ENCODE peak calls at places on chromosome 11, in four cellular contexts. S, Q, A and U are unnamed samples.

GRCh38 chr11:102985850-102986249 is 30.3 kb upstream of the MMP13 start:
- DNase-seq in Q (no peak), A (no peak), S (no peak), U (no peak)

GRCh38 chr11:22787565-22788162 is 41.9 kb downstream of the SVIP start:
- DNase-seq in A (peak), Q (peak), S (peak), U (peak)

GRCh38 chr11:130786987-130787688 is 129.1 kb downstream of the SNX19 start:
- DNase-seq in S (peak), A (no peak), Q (no peak), U (peak)

GRCh38 chr11:65425105-65425970 is 2.7 kb downstream of the NEAT1 start:
- DNase-seq in A (no peak), S (peak), Q (no peak), U (peak)

GRCh38 chr11:59119826-59120225 is 12.8 kb downstream of the FAM111B start:
- DNase-seq in Q (no peak), A (no peak), S (no peak), U (no peak)

GRCh38 chr11:86218125-86219081 is 26.1 kb upstream of the EED start:
- DNase-seq in S (peak), A (peak), Q (peak), U (peak)

GRCh38 chr11:130585545-130585944 is 137.1 kb downstream of the ADAMTS15 start:
- DNase-seq in S (no peak), Q (peak), A (no peak), U (peak)

GRCh38 chr11:68579455-68579854 is 104.9 kb upstream of the GAL start:
- DNase-seq in S (peak), Q (no peak), A (no peak), U (no peak)

GRCh38 chr11:102914238-102915043 is 39.7 kb upstream of the MMP12 start:
- DNase-seq in S (peak), Q (peak), A (peak), U (peak)

GRCh38 chr11:113992459-113993105 is 17.7 kb downstream of the HTR3A start:
- DNase-seq in S (no peak), Q (no peak), A (no peak), U (no peak)

GRCh38 chr11:96412761-96413381 is 23.1 kb downstream of the JRKL start:
- DNase-seq in Q (no peak), S (no peak), A (no peak), U (no peak)

GRCh38 chr11:16153951-16154350 is 202.4 kb downstream of the SOX6 start:
- DNase-seq in S (no peak), A (no peak), Q (no peak), U (no peak)

GRCh38 chr11:131874070-131874469 is 503.7 kb downstream of the NTM start:
- DNase-seq in S (no peak), A (no peak), Q (no peak), U (no peak)

GRCh38 chr11:70606248-70606950 is 208.1 kb downstream of the CTTN start:
- DNase-seq in A (no peak), Q (no peak), S (no peak), U (no peak)

DNA sequence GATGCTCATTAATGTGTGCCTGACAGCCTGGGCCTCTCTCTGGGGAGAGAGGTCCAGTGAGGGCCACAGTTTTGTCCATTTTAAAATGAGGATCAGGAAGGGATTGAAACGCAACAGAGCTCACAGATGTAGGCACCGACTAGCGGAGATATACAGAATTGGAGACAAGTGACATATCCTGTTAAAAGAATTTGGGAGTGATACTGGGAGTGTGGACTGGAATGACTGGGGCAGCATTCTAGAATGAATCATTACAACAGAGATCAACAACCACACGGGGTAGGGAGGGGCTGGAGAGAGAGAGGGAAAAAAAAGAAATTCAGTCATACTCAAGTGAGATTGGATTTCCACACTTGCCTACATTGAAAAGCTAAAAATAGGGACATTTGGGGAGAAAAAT is 2.5 kb upstream of the NCAM1 start:
- DNase-seq in A (no peak), Q (no peak), S (no peak), U (peak)
- TF ChIP-seq CTCF in A (peak), Q (peak), S (no peak), U (peak)

GRCh38 chr11:6667733-6668374 is 12.2 kb upstream of the DCHS1 start:
- DNase-seq in Q (peak), A (peak), S (peak), U (peak)
- H3K4me3 ChIP-seq in Q (no peak), A (no peak), S (no peak), U (no peak)

GRCh38 chr11:119206512-119207299 is 567 bp downstream of the CBL start:
- DNase-seq in A (peak), S (no peak), Q (no peak), U (no peak)

GRCh38 chr11:119207607-119208006 is 1.5 kb downstream of the CBL start:
- DNase-seq in A (no peak), S (no peak), Q (no peak), U (no peak)

GRCh38 chr11:119209186-119209585 is 3.0 kb downstream of the CBL start:
- DNase-seq in Q (no peak), A (no peak), S (no peak), U (no peak)

GRCh38 chr11:119205574-119206511 is at the start of gene CBL:
- DNase-seq in A (peak), S (peak), Q (peak), U (peak)

DNA sequence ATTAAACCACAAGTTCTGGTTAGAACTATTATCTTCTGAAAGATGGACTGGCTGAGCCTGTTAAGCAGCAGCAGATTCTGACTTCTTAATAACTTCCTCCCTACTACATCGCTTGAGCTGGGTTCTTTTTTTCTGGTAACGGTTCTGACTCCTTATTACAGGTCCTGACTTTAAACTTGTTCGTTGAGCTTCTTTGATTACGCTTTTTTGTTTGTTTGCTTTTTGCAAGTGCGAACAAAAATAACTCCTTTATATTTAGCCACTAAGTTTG is 1.1 kb downstream of the CBL start:
- DNase-seq in Q (no peak), S (no peak), A (no peak), U (peak)
- TF ChIP-seq CTCF in Q (no peak), S (no peak), A (no peak), U (no peak)

DNA sequence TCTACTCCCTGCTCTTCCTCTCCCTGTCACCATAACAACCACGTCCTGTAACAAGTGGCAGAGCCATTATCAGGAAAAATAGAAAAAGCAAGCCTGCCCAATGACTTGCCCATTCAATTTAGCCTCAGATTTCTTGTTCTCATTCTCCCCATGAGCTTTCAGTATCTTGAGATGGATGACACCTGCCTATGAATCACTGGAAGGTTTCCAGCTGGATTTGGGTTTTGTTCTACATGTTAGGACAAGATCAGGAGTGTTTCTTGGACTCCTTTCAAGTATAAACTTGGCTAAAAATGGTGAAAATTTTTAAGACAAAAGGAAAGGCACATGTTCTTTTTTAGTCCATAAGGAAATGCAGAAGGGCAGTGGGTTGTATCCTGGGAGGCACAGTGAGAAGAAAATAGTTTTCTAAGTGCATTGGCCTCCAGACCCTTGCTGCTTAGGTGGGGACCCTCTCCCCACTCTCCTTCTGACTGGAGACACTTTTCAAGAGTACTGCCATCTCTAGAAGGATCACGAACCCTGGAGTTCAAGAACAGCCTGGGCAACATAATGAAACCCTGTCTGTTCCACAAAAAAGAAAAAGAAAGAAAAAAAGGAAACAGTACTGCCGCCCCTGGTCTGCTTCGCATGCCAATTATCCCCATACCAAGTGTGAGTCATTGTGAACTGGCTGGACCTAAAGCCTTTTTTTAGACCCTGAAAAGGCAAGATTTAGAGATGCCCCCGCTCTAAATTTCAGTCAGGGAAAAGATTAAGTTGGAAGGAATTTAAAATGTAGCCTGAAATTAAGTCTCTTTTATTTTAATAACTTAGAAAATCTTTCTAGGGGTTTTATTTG is 51.0 kb downstream of the MTNR1B start:
- DNase-seq in S (peak), Q (peak), A (no peak), U (peak)
- H3K4me3 ChIP-seq in S (peak), Q (no peak), A (no peak), U (peak)

GRCh38 chr11:14414470-14415461 is 55.8 kb upstream of the RRAS2 start:
- DNase-seq in Q (no peak), S (peak), A (no peak), U (no peak)
- TF ChIP-seq CTCF in Q (peak), S (no peak), A (no peak), U (peak)

GRCh38 chr11:111575748-111576147 is 26.5 kb upstream of the SIK2 start:
- DNase-seq in A (no peak), Q (no peak), S (no peak), U (no peak)

GRCh38 chr11:111573821-111574249 is 28.4 kb upstream of the SIK2 start:
- DNase-seq in S (no peak), A (no peak), Q (no peak), U (peak)

GRCh38 chr11:111571829-111572501 is 30.3 kb upstream of the SIK2 start:
- DNase-seq in A (no peak), Q (no peak), S (peak), U (peak)

GRCh38 chr11:111570796-111571195 is 30.3 kb downstream of the LAYN start:
- DNase-seq in Q (no peak), S (no peak), A (no peak), U (no peak)

GRCh38 chr11:111574373-111575230 is 27.6 kb upstream of the SIK2 start:
- DNase-seq in S (no peak), A (no peak), Q (no peak), U (no peak)
- H3K4me3 ChIP-seq in S (no peak), A (no peak), Q (no peak), U (no peak)

GRCh38 chr11:32440372-32440888 is 5.1 kb upstream of the WT1 start:
- DNase-seq in S (no peak), Q (no peak), A (no peak), U (no peak)

GRCh38 chr11:32438346-32438882 is 3.1 kb upstream of the WT1 start:
- DNase-seq in A (no peak), S (no peak), Q (no peak), U (no peak)

GRCh38 chr11:32437406-32438345 is 2.3 kb upstream of the WT1 start:
- DNase-seq in A (peak), S (no peak), Q (no peak), U (no peak)

GRCh38 chr11:32439488-32440210 is 4.3 kb upstream of the WT1 start:
- DNase-seq in S (no peak), A (no peak), Q (no peak), U (no peak)

DNA sequence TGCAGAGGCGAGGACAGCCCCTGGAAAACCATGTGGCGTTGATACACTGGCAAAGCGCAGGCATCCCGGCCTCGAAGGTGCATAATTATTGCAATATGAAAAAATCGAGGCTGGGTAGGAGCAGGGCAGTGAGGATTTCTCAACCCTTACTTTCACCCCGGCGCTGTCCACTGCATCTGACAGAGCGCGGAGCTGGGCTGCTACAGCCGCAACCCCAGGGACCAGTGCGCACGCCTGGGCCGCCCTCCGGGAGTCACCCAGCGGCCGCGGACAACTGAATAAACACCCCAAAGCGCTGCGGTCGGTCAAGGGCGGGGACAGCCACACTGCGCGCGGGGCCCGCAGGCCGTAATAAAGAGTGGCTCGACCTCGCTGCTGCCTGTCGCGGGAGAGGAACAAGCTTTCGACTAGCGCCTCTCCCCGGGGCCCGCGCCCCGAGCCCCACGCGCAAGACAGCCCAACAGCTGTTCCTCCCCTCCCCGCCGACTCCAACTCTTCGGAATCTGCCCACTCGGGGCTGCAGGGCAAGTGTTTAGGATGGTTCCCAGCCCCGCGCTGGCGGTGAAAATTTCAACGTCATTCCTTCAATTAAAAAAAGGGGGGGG is 3.6 kb upstream of the WT1 start:
- DNase-seq in A (peak), Q (no peak), S (no peak), U (peak)
- TF ChIP-seq CTCF in A (no peak), Q (no peak), S (no peak), U (no peak)

GRCh38 chr11:73343076-73343833 is 32.9 kb upstream of the RELT start:
- DNase-seq in S (no peak), A (no peak), Q (no peak), U (no peak)
- H3K4me3 ChIP-seq in S (no peak), A (peak), Q (no peak), U (no peak)

GRCh38 chr11:17601206-17602075 is 54.4 kb downstream of the OTOG start:
- DNase-seq in S (no peak), A (peak), Q (no peak), U (no peak)
- TF ChIP-seq CTCF in S (no peak), A (no peak), Q (peak), U (no peak)

GRCh38 chr11:639324-639977 is 2.4 kb downstream of the DRD4 start:
- DNase-seq in A (no peak), Q (no peak), S (no peak), U (no peak)
- H3K4me3 ChIP-seq in A (no peak), Q (no peak), S (no peak), U (no peak)